ENCODE peak calls at places on chromosomes 2 and 18, in six cellular contexts. I, W, G, V, T and E are unnamed samples.

GRCh38 chr2:91442246-91442905 is 2750.9 kb downstream of the RPIA start:
- DNase-seq in I (peak; percentile 1), W (no peak), T (no peak), V (no peak), G (peak; percentile 70), E (peak; percentile 91)

GRCh38 chr2:164178835-164179470 is 442.3 kb downstream of the GRB14 start:
- DNase-seq in W (peak; percentile 15), T (no peak), G (no peak), V (peak; percentile 6), I (no peak), E (no peak)

GRCh38 chr2:189763908-189764661 is 1.5 kb upstream of the OSGEPL1 start:
- DNase-seq in T (no peak), W (peak; percentile 38), G (no peak), V (peak; percentile 37), I (no peak), E (no peak)

GRCh38 chr2:3641181-3641580 is 16.8 kb upstream of the ALLC start:
- DNase-seq in V (no peak), I (no peak), T (no peak), G (peak; percentile 61), W (no peak), E (peak; percentile 78)

GRCh38 chr18:22471546-22472131 is 53.9 kb upstream of the CTAGE1 start:
- DNase-seq in V (peak; percentile 77), W (peak; percentile 44), T (no peak), I (no peak), G (no peak), E (no peak)

GRCh38 chr2:119469661-119470297 is 38.1 kb downstream of the TMEM37 start:
- DNase-seq in V (no peak), G (no peak), I (no peak), T (no peak), W (no peak), E (no peak)

GRCh38 chr2:127155901-127156300 is 48.9 kb upstream of the BIN1 start:
- DNase-seq in W (peak; percentile 88), I (no peak), G (no peak), V (peak; percentile 73), T (no peak), E (peak; percentile 60)

GRCh38 chr2:36478332-36478738 is 119.6 kb downstream of the FEZ2 start:
- DNase-seq in G (no peak), I (no peak), W (peak; percentile 64), V (peak; percentile 88), T (no peak), E (no peak)

GRCh38 chr2:62672601-62673000 is 32.9 kb upstream of the EHBP1 start:
- DNase-seq in W (peak; percentile 6), T (peak; percentile 17), V (no peak), I (peak; percentile 34), G (no peak), E (no peak)

GRCh38 chr18:33369711-33370449 is 70.6 kb downstream of the CCDC178 start:
- DNase-seq in T (no peak), G (no peak), I (no peak), W (no peak), V (no peak), E (no peak)

GRCh38 chr2:62001431-62001830 is 96.0 kb downstream of the COMMD1 start:
- DNase-seq in T (no peak), I (no peak), W (no peak), V (no peak), G (no peak), E (no peak)

GRCh38 chr2:33620-34019 is 12.7 kb downstream of the FAM110C start:
- DNase-seq in V (no peak), W (no peak), T (no peak), I (no peak), G (no peak), E (no peak)

GRCh38 chr2:83233284-83233683 is 1225.8 kb downstream of the SUCLG1 start:
- DNase-seq in V (no peak), W (no peak), I (no peak), T (no peak), G (no peak), E (no peak)
- TF ChIP-seq CTCF in V (no peak), W (no peak), I (no peak), T (peak; percentile 12), G (no peak), E (no peak)

DNA sequence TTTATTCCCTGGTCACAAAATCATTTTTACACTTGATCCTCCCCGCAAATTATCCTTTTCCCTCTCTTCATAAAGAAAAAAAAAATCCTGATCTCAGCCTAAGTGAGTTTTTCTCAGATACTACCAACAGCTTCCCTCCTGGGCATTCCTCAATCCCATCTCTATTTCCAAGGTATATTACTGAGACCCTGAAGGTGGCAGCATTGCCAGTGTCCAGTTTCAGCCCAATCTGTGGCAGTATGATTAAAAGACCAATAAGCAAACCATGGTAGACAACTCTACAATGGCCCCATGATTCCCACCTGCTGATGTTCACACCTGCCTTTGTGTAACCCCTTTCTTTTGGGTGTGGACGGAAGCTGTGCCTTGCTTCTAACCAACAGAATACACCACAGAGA is 45.1 kb downstream of the CCDC93 start:
- DNase-seq in T (no peak), W (no peak), G (no peak), V (no peak), I (no peak), E (no peak)
- TF ChIP-seq CTCF in T (no peak), W (no peak), G (no peak), V (peak; percentile 8), I (no peak), E (no peak)

GRCh38 chr2:105744909-105745853 is at the start of gene NCK2:
- DNase-seq in I (peak; percentile 62), W (peak; percentile 34), T (peak; percentile 45), V (no peak), G (peak; percentile 71), E (no peak)
- TF ChIP-seq CTCF in I (no peak), W (no peak), T (peak; percentile 29), V (no peak), G (no peak), E (no peak)

DNA sequence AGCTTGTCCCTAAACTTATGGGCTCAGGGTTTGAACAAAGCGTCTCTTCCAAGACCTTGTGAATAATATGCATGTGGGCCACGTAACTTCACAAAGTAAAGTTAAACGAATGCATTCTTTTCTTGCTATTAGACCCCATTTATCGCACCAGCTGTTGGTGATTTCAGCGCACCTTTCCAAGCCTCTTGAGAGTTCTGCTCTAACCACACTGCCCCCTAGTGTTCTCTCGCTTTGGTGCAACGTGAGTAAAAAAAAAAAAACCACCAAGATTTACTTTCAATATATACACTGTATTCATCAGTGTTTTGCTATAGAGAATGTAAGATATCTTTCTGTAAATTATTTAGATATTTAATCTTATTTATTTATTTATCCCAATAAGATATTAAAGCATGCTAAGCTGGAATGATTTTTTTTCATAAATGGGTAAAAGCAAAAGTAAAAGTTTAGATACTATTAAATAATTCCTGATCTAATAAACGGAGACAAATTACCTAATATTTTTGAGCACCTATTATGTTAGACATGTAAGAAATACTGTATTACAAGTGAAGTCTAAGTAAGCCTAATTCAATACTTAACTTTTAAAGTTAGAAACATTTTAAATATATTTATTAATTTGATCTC is 459.5 kb downstream of the DLGAP1 start:
- DNase-seq in V (peak; percentile 83), T (peak; percentile 22), G (no peak), I (peak; percentile 64), W (peak; percentile 83), E (no peak)
- TF ChIP-seq CTCF in V (peak; percentile 93), T (peak; percentile 87), G (peak; percentile 86), I (peak; percentile 91), W (peak; percentile 88), E (peak; percentile 90)

GRCh38 chr18:11034816-11035215 is 114.6 kb downstream of the PIEZO2 start:
- DNase-seq in T (no peak), W (peak; percentile 33), G (no peak), I (no peak), V (peak; percentile 26), E (no peak)

GRCh38 chr18:11033503-11033902 is 115.9 kb downstream of the PIEZO2 start:
- DNase-seq in I (no peak), G (no peak), T (no peak), W (no peak), V (no peak), E (no peak)

GRCh38 chr18:11031966-11032365 is 117.4 kb downstream of the PIEZO2 start:
- DNase-seq in W (no peak), V (no peak), I (no peak), G (no peak), T (no peak), E (no peak)

GRCh38 chr18:11037841-11038240 is 111.5 kb downstream of the PIEZO2 start:
- DNase-seq in T (no peak), W (no peak), V (no peak), I (no peak), G (no peak), E (no peak)

DNA sequence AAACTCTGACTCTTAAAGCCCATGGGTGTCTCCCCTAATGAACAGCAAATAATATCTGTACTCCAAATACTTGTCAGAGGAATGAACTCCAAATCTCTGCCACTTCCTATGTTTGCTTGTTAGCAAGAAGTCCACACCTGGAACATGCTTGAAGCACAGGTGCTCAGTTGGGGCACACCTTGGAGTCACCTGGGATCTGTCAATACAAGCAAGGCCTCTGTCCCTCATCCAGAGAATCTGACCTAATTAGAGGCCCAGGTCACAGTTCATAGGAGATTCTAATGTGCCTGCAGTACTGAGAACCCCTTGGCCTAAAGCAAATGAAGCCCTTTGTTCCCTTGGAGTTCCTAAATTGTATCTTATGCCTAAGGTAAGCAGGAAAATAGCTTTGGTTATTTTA is 113.6 kb downstream of the PIEZO2 start:
- DNase-seq in G (no peak), V (no peak), I (no peak), T (no peak), W (no peak), E (no peak)
- TF ChIP-seq CTCF in G (no peak), V (no peak), I (no peak), T (no peak), W (no peak), E (no peak)

GRCh38 chr18:29164993-29165599 is 988.2 kb upstream of the CDH2 start:
- DNase-seq in I (no peak), G (no peak), W (peak; percentile 77), T (no peak), V (peak; percentile 86), E (no peak)

GRCh38 chr18:29174891-29175290 is 998.0 kb upstream of the CDH2 start:
- DNase-seq in G (no peak), W (no peak), I (no peak), V (no peak), T (no peak), E (no peak)

GRCh38 chr18:29172151-29173015 is 995.5 kb upstream of the CDH2 start:
- DNase-seq in G (no peak), T (no peak), W (peak; percentile 85), V (peak; percentile 74), I (no peak), E (no peak)

GRCh38 chr18:29164020-29164706 is 987.2 kb upstream of the CDH2 start:
- DNase-seq in W (peak; percentile 93), T (no peak), G (no peak), I (no peak), V (peak; percentile 96), E (no peak)

DNA sequence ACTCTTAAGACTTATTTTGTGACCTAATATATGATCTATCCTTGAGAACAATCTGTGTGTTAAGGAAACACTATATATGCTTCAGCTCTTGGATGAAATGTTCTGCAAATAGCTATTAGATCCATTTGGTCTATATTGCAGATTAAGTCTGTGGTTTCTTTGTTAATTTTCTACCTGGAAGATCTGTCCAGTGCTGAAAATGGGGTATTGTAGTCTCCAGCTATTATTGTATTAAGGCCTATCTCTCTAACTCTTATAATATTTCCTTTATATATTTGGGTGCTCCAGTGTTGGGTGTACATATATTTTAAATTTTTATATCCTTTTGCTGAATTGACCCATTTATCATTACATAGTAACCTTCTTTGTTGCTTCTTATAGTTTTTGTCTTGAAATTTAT is 992.7 kb upstream of the CDH2 start:
- DNase-seq in I (no peak), W (no peak), V (no peak), G (no peak), T (no peak), E (no peak)
- TF ChIP-seq CTCF in I (no peak), W (no peak), V (no peak), G (no peak), T (no peak), E (no peak)